ENCODE peak calls at places on chromosomes 7 and 10, in seven cellular contexts. G, A, P, R, I, M and D are unnamed samples.

GRCh38 chr7:114931656-114932011 is 9.7 kb downstream of the MDFIC start:
- DNase-seq in G (no peak), A (no peak), P (no peak), R (no peak), I (no peak), M (no peak), D (no peak)

GRCh38 chr7:116957874-116958273 is 4.6 kb downstream of the ST7 start:
- DNase-seq in G (no peak), A (no peak), P (no peak), R (no peak), I (no peak), M (no peak), D (no peak)

GRCh38 chr7:171364-171904 is 20.9 kb upstream of the FAM20C start:
- DNase-seq in G (no peak), A (no peak), P (no peak), R (no peak), I (no peak), M (no peak), D (no peak)

GRCh38 chr10:1123198-1123597 is 67.0 kb downstream of the WDR37 start:
- DNase-seq in G (no peak), A (no peak), P (no peak), R (no peak), I (peak; percentile 2), M (no peak), D (no peak)

GRCh38 chr10:110357252-110357780 is 52.6 kb upstream of the SMNDC1 start:
- DNase-seq in G (peak; percentile 25), A (peak; percentile 98), P (no peak), R (no peak), I (no peak), M (no peak), D (no peak)

GRCh38 chr7:55048221-55048859 is 29.5 kb downstream of the EGFR start:
- DNase-seq in G (no peak), A (no peak), P (no peak), R (no peak), I (no peak), M (no peak), D (no peak)

GRCh38 chr7:27145884-27146401 is 1.6 kb downstream of the HOXA6 start:
- DNase-seq in G (no peak), A (no peak), P (no peak), R (no peak), I (no peak), M (no peak), D (no peak)

GRCh38 chr10:5684971-5685763 is 529 bp downstream of the TASOR2 start:
- DNase-seq in G (peak; percentile 71), A (peak; percentile 65), P (peak; percentile 45), R (peak; percentile 84), I (peak; percentile 64), M (peak; percentile 72), D (peak; percentile 17)

GRCh38 chr10:118792501-118792900 is 37.7 kb upstream of the CACUL1 start:
- DNase-seq in G (peak; percentile 62), A (peak; percentile 37), P (no peak), R (no peak), I (peak; percentile 16), M (no peak), D (no peak)

GRCh38 chr10:124745678-124746077 is 1.5 kb upstream of the FAM53B start:
- DNase-seq in G (peak; percentile 77), A (no peak), P (no peak), R (no peak), I (no peak), M (no peak), D (no peak)

GRCh38 chr7:1668486-1668931 is 1.6 kb upstream of the ELFN1 start:
- DNase-seq in G (no peak), A (no peak), P (no peak), R (peak; percentile 47), I (no peak), M (no peak), D (no peak)

GRCh38 chr10:69600761-69601330 is 27.6 kb upstream of the NEUROG3 start:
- DNase-seq in G (peak; percentile 34), A (no peak), P (no peak), R (no peak), I (no peak), M (no peak), D (no peak)

GRCh38 chr7:105861252-105861651 is 15.1 kb downstream of the ATXN7L1 start:
- DNase-seq in G (no peak), A (no peak), P (no peak), R (no peak), I (no peak), M (no peak), D (no peak)

GRCh38 chr7:55209366-55209765 is 155.8 kb upstream of the LANCL2 start:
- DNase-seq in G (no peak), A (no peak), P (no peak), R (no peak), I (no peak), M (no peak), D (no peak)

GRCh38 chr7:116261904-116262303 is 51.6 kb downstream of the TES start:
- DNase-seq in G (peak; percentile 70), A (no peak), P (no peak), R (no peak), I (no peak), M (no peak), D (no peak)

GRCh38 chr7:116138202-116138801 is 72.0 kb upstream of the TES start:
- DNase-seq in G (peak; percentile 69), A (peak; percentile 56), P (no peak), R (no peak), I (no peak), M (peak; percentile 19), D (no peak)

GRCh38 chr10:59748834-59749233 is 4.4 kb downstream of the MRLN start:
- DNase-seq in G (peak; percentile 13), A (no peak), P (no peak), R (no peak), I (no peak), M (no peak), D (no peak)

GRCh38 chr10:70178139-70178725 is 7.9 kb upstream of the SAR1A start:
- DNase-seq in G (no peak), A (no peak), P (no peak), R (no peak), I (no peak), M (no peak), D (no peak)

GRCh38 chr10:30818010-30818660 is 188.6 kb upstream of the LYZL2 start:
- DNase-seq in G (no peak), A (peak; percentile 40), P (no peak), R (no peak), I (peak; percentile 68), M (peak; percentile 60), D (no peak)

GRCh38 chr10:79347894-79348639 is 798 bp downstream of the PPIF start:
- DNase-seq in G (peak; percentile 71), A (peak; percentile 51), P (peak; percentile 59), R (peak; percentile 89), I (peak; percentile 75), M (peak; percentile 65), D (no peak)

GRCh38 chr7:147235983-147236382 is 1119.4 kb downstream of the CNTNAP2 start:
- DNase-seq in G (no peak), A (no peak), P (no peak), R (no peak), I (no peak), M (no peak), D (no peak)

GRCh38 chr7:100595188-100595587 is 7.0 kb upstream of the PCOLCE start:
- DNase-seq in G (no peak), A (no peak), P (no peak), R (no peak), I (no peak), M (no peak), D (no peak)
- H3K27ac ChIP-seq in G (no peak overlapping the region), A (no peak overlapping the region), P (no peak overlapping the region), R (no peak overlapping the region), I (no peak overlapping the region), M (no peak overlapping the region), D (no peak overlapping the region)

DNA sequence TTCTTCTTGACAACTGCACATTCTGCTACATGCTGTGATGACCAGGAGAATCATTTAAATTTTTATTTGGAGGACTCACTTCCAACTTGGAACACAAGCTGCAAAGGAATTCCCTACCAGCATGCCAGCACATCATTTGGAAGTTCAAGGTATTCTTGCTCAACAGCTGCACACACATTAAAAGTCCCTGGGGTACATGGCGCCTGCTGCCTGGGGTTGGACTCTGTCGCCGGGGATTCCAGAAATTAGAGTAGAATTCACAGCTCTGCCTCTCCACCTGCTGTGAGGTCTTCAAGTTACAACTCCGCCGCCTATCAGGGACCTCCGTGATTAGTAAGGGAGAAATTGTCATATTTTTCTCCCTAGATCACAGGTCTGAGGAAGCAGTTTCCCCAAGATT is 1.1 kb downstream of the ZNF32 start:
- DNase-seq in G (no peak), A (no peak), P (no peak), R (no peak), I (no peak), M (no peak), D (no peak)
- H3K4me3 ChIP-seq in G (no peak overlapping the region), A (peak overlapping the region; percentile 74), P (no peak overlapping the region), R (peak overlapping the region; percentile 93), I (peak overlapping the region; percentile 73), M (peak overlapping the region; percentile 95), D (peak overlapping the region; percentile 90)

DNA sequence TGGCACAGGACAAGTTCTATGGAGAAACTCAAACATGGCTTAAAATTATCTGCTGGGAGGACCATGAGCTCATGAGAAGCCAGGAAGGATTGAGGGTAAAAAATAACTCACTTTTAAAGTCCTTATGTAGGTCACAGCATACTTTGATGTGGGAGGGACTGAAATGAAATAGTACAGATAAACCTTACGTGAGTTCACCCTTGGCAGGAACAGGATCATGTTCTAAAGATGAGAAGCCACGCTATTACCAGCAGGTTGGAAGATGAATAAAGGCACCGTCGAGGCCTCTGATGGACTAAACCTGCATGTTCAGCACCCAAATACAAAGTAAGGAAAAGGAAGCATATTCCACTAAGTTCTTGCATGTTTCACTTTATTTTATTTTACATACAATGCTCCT is 369.3 kb upstream of the KLF6 start:
- DNase-seq in G (no peak), A (no peak), P (no peak), R (no peak), I (no peak), M (no peak), D (no peak)
- H3K27ac ChIP-seq in G (no peak overlapping the region), A (no peak overlapping the region), P (no peak overlapping the region), R (no peak overlapping the region), I (no peak overlapping the region), M (no peak overlapping the region), D (no peak overlapping the region)

GRCh38 chr7:30563326-30563942 is 31.2 kb upstream of the GARS1 start:
- DNase-seq in G (peak; percentile 93), A (peak; percentile 74), P (no peak), R (no peak), I (no peak), M (no peak), D (no peak)

GRCh38 chr7:30564243-30564892 is 30.3 kb upstream of the GARS1 start:
- DNase-seq in G (peak; percentile 78), A (peak; percentile 57), P (peak; percentile 74), R (peak; percentile 81), I (peak; percentile 76), M (peak; percentile 81), D (peak; percentile 19)

GRCh38 chr7:30561389-30561788 is 33.3 kb upstream of the GARS1 start:
- DNase-seq in G (no peak), A (no peak), P (no peak), R (no peak), I (no peak), M (no peak), D (no peak)

GRCh38 chr7:30562909-30563308 is 31.8 kb upstream of the GARS1 start:
- DNase-seq in G (no peak), A (peak; percentile 29), P (no peak), R (no peak), I (no peak), M (no peak), D (no peak)

DNA sequence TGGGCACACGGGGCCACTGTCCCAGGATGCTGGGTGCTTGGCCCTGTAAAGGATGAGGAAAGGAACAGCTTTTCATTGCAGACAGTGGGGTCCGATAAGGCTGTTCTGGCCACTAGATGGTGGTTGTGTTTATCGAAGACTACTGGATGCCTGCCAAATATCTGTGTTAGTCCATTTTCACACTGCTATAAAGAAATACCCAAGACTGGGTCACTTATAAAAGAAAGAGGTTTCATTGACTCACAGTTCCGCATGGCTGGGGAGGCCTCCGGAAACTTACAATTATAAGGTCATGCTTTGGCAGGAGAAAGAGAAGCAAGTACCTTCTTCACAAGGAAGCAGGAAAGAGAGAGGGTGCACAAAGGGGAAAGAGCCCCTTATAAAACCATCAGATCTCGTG is 32.2 kb upstream of the GARS1 start:
- DNase-seq in G (no peak), A (peak; percentile 64), P (no peak), R (no peak), I (no peak), M (no peak), D (no peak)
- H3K4me3 ChIP-seq in G (no peak overlapping the region), A (no peak overlapping the region), P (no peak overlapping the region), R (no peak overlapping the region), I (no peak overlapping the region), M (no peak overlapping the region), D (no peak overlapping the region)